ENCODE peak calls at places on chromosome 12, in five cellular contexts. R, I, U, C and J are unnamed samples.
A peak's percentile ranks its signal among the peaks of the same experiment; 100 is the strongest.

GRCh38 chr12:130838284-130838950 is 633 bp downstream of the STX2 start:
- DNase-seq in R (peak; percentile 24), I (peak; percentile 39), U (peak; percentile 25), C (no peak), J (no peak)

GRCh38 chr12:86838264-86838663 is 582.1 kb upstream of the MGAT4C start:
- DNase-seq in R (no peak), I (no peak), U (no peak), C (no peak), J (no peak)

GRCh38 chr12:8018666-8019581 is 13.6 kb upstream of the FOXJ2 start:
- DNase-seq in R (peak; percentile 22), I (peak; percentile 57), U (no peak), C (no peak), J (no peak)

GRCh38 chr12:57309420-57309819 is 58.4 kb upstream of the STAC3 start:
- DNase-seq in R (peak; percentile 10), I (no peak), U (no peak), C (no peak), J (no peak)

GRCh38 chr12:50221228-50222008 is 54.2 kb upstream of the CERS5 start:
- DNase-seq in R (peak; percentile 93), I (no peak), U (no peak), C (no peak), J (peak; percentile 14)

GRCh38 chr12:47813491-47814196 is 6.1 kb downstream of the HDAC7 start:
- DNase-seq in R (no peak), I (no peak), U (no peak), C (no peak), J (no peak)

GRCh38 chr12:120793357-120793756 is 67.7 kb downstream of the ACADS start:
- DNase-seq in R (no peak), I (no peak), U (no peak), C (no peak), J (no peak)

GRCh38 chr12:14138495-14138894 is 157.1 kb upstream of the GRIN2B start:
- DNase-seq in R (no peak), I (peak; percentile 46), U (no peak), C (no peak), J (no peak)

GRCh38 chr12:114835031-114835430 is 151.1 kb upstream of the TBX3 start:
- DNase-seq in R (peak; percentile 82), I (no peak), U (no peak), C (no peak), J (no peak)

GRCh38 chr12:46456356-46457334 is 84.1 kb upstream of the SLC38A2 start:
- DNase-seq in R (peak; percentile 55), I (no peak), U (no peak), C (no peak), J (no peak)